ENCODE peak calls at places on chromosomes 13 and 19, in four cellular contexts. One of them, this sample, is unnamed.

GRCh38 chr19:55179570-55180484 is at the start of gene SYT5:
- DNase-seq in GM12878: no peak
- DNase-seq in HepG2: no peak
- DNase-seq in H1: no peak
- DNase-seq in this sample: peak; percentile 76

GRCh38 chr19:1992759-1993260 is 22.7 kb downstream of the BTBD2 start:
- DNase-seq in HepG2: no peak
- DNase-seq in H1: no peak
- DNase-seq in GM12878: no peak
- DNase-seq in this sample: peak; percentile 99

GRCh38 chr19:4524808-4525562 is 6.7 kb upstream of the PLIN4 start:
- DNase-seq in GM12878: no peak
- DNase-seq in H1: no peak
- DNase-seq in HepG2: no peak
- DNase-seq in this sample: peak; percentile 73

GRCh38 chr13:98598043-98598442 is 21.1 kb upstream of the STK24 start:
- DNase-seq in HepG2: peak; percentile 24
- DNase-seq in GM12878: no peak
- DNase-seq in H1: no peak
- DNase-seq in this sample: no peak

GRCh38 chr13:30576528-30576927 is 41.2 kb upstream of the USPL1 start:
- DNase-seq in H1: no peak
- DNase-seq in GM12878: no peak
- DNase-seq in HepG2: peak; percentile 1
- DNase-seq in this sample: no peak

GRCh38 chr19:21260164-21260847 is 68.9 kb downstream of the ZNF708 start:
- DNase-seq in H1: no peak
- DNase-seq in GM12878: no peak
- DNase-seq in HepG2: no peak
- DNase-seq in this sample: no peak

GRCh38 chr13:46160474-46161066 is 21.4 kb downstream of the LCP1 start:
- DNase-seq in HepG2: peak; percentile 58
- DNase-seq in H1: no peak
- DNase-seq in GM12878: no peak
- DNase-seq in this sample: peak; percentile 32

GRCh38 chr13:49549289-49549688 is 36.1 kb downstream of the RCBTB1 start:
- DNase-seq in GM12878: no peak
- DNase-seq in H1: no peak
- DNase-seq in HepG2: no peak
- DNase-seq in this sample: no peak

GRCh38 chr19:1017115-1017905 is 3.6 kb downstream of the TMEM259 start:
- DNase-seq in H1: no peak
- DNase-seq in GM12878: no peak
- DNase-seq in HepG2: no peak
- DNase-seq in this sample: peak; percentile 83

GRCh38 chr19:53812335-53812734 is 11.8 kb downstream of the NLRP12 start:
- DNase-seq in HepG2: no peak
- DNase-seq in H1: no peak
- DNase-seq in GM12878: no peak
- DNase-seq in this sample: peak; percentile 17
- TF ChIP-seq HDAC6 in HepG2: no peak
- TF ChIP-seq HDAC6 in H1: no peak
- TF ChIP-seq HDAC6 in GM12878: no peak
- TF ChIP-seq HDAC6 in this sample: no peak

GRCh38 chr13:40064154-40064713 is 408.8 kb downstream of the COG6 start:
- DNase-seq in HepG2: peak; percentile 65
- DNase-seq in GM12878: no peak
- DNase-seq in H1: no peak
- DNase-seq in this sample: no peak
- TF ChIP-seq HDAC6 in HepG2: no peak
- TF ChIP-seq HDAC6 in GM12878: no peak
- TF ChIP-seq HDAC6 in H1: no peak
- TF ChIP-seq HDAC6 in this sample: no peak

GRCh38 chr19:47510516-47511127 is 4.2 kb downstream of the NAPA start:
- DNase-seq in GM12878: no peak
- DNase-seq in H1: no peak
- DNase-seq in HepG2: no peak
- DNase-seq in this sample: no peak

GRCh38 chr19:47512183-47512947 is 2.5 kb downstream of the NAPA start:
- DNase-seq in HepG2: peak; percentile 52
- DNase-seq in GM12878: no peak
- DNase-seq in H1: no peak
- DNase-seq in this sample: no peak

GRCh38 chr19:47512948-47513319 is 1.9 kb downstream of the NAPA start:
- DNase-seq in H1: no peak
- DNase-seq in GM12878: no peak
- DNase-seq in HepG2: no peak
- DNase-seq in this sample: no peak

GRCh38 chr19:47511128-47511517 is 3.7 kb downstream of the NAPA start:
- DNase-seq in H1: no peak
- DNase-seq in HepG2: no peak
- DNase-seq in GM12878: no peak
- DNase-seq in this sample: no peak

GRCh38 chr19:47511681-47512080 is 3.2 kb downstream of the NAPA start:
- DNase-seq in GM12878: no peak
- DNase-seq in HepG2: no peak
- DNase-seq in H1: no peak
- DNase-seq in this sample: no peak
- TF ChIP-seq HDAC6 in GM12878: no peak
- TF ChIP-seq HDAC6 in HepG2: no peak
- TF ChIP-seq HDAC6 in H1: no peak
- TF ChIP-seq HDAC6 in this sample: no peak

GRCh38 chr19:43767818-43768217 is 13.0 kb downstream of the KCNN4 start:
- DNase-seq in GM12878: no peak
- DNase-seq in H1: no peak
- DNase-seq in HepG2: no peak
- DNase-seq in this sample: no peak

GRCh38 chr19:43767316-43767715 is 12.6 kb upstream of the SMG9 start:
- DNase-seq in HepG2: no peak
- DNase-seq in GM12878: no peak
- DNase-seq in H1: no peak
- DNase-seq in this sample: no peak

GRCh38 chr19:43768273-43769050 is 12.3 kb downstream of the KCNN4 start:
- DNase-seq in GM12878: no peak
- DNase-seq in H1: no peak
- DNase-seq in HepG2: no peak
- DNase-seq in this sample: no peak

GRCh38 chr19:43766755-43767043 is 11.9 kb upstream of the SMG9 start:
- DNase-seq in GM12878: no peak
- DNase-seq in HepG2: no peak
- DNase-seq in H1: no peak
- DNase-seq in this sample: no peak

DNA sequence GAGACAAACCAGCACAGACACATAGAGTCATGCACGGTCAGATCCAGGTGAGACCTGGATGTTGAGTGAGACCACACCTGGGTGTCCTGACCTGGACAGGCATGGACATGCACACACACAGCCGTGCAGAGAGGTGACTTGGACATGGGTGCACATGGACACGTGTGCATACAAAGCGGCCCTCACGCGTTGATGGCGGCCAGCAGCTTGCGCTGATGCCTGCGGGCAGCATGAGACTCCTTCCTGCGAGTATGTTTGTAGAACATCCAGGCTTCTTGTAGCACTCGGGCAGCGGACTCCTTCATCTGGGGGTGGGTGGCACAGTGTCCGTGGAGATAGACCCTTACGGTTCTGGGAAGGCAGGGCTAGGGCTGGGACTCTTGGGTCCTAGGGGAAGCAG is 11.5 kb downstream of the KCNN4 start:
- DNase-seq in H1: no peak
- DNase-seq in GM12878: no peak
- DNase-seq in HepG2: no peak
- DNase-seq in this sample: no peak
- TF ChIP-seq HDAC6 in H1: no peak
- TF ChIP-seq HDAC6 in GM12878: no peak
- TF ChIP-seq HDAC6 in HepG2: no peak
- TF ChIP-seq HDAC6 in this sample: no peak

This sample was measured in K562.